ENCODE peak calls at places on chromosomes 6 and 20, in six cellular contexts. T is nephron progenitor cell, Q is GM20000, X is fibroblast of pulmonary artery, S is A549, E is MCF 10A. L is an unnamed sample.

GRCh38 chr6:14382381-14383236 is 265.0 kb downstream of the CD83 start:
- DNase-seq in E (no peak), T (no peak), Q (no peak), S (no peak), X (no peak), L (no peak)

GRCh38 chr6:114162691-114163090 is 180.1 kb downstream of the HS3ST5 start:
- DNase-seq in T (no peak), X (no peak), Q (no peak), E (no peak), S (no peak), L (no peak)

GRCh38 chr20:2358006-2358405 is 22.7 kb upstream of the TGM6 start:
- DNase-seq in X (no peak), E (no peak), T (no peak), S (no peak), Q (no peak), L (no peak)

GRCh38 chr6:169589293-169589692 is 112.5 kb downstream of the WDR27 start:
- DNase-seq in X (peak), E (no peak), T (no peak), S (no peak), Q (no peak), L (no peak)

GRCh38 chr20:49579874-49580817 is 12.2 kb upstream of the PTGIS start:
- DNase-seq in T (no peak), S (no peak), E (no peak), X (peak), Q (no peak), L (no peak)

GRCh38 chr6:34546551-34547321 is 9.4 kb downstream of the SPDEF start:
- DNase-seq in T (no peak), S (peak), Q (no peak), E (peak), X (peak), L (no peak)

GRCh38 chr6:131678401-131678800 is 22.8 kb downstream of the OR2A4 start:
- DNase-seq in X (no peak), S (no peak), E (no peak), Q (no peak), T (no peak), L (no peak)

GRCh38 chr6:157443066-157443800 is 62.2 kb downstream of the ZDHHC14 start:
- DNase-seq in T (no peak), X (peak), Q (peak), E (peak), S (no peak), L (no peak)

GRCh38 chr6:168163096-168163731 is 84.2 kb upstream of the FRMD1 start:
- DNase-seq in S (no peak), Q (no peak), T (no peak), E (no peak), X (no peak), L (no peak)

GRCh38 chr6:64505312-64505711 is 869.7 kb downstream of the PHF3 start:
- DNase-seq in E (peak), T (peak), S (no peak), X (peak), Q (peak), L (peak)

GRCh38 chr6:84361372-84362179 is 134.1 kb upstream of the CEP162 start:
- DNase-seq in E (no peak), T (no peak), S (no peak), X (peak), Q (no peak), L (no peak)

GRCh38 chr20:25281541-25281991 is 33.7 kb downstream of the PYGB start:
- DNase-seq in E (no peak), X (no peak), S (no peak), Q (peak), T (no peak), L (no peak)

GRCh38 chr6:155492061-155492735 is 36.6 kb upstream of the NOX3 start:
- DNase-seq in S (no peak), Q (no peak), T (no peak), E (no peak), X (no peak), L (no peak)
- TF ChIP-seq CTCF in S (no peak), Q (no peak), T (no peak), E (no peak), X (no peak), L (no peak)

GRCh38 chr20:20593447-20594170 is 118.8 kb downstream of the RALGAPA2 start:
- DNase-seq in Q (peak), T (peak), S (peak), X (peak), E (peak), L (peak)
- TF ChIP-seq CTCF in Q (peak), T (peak), S (peak), X (peak), E (peak), L (peak)

GRCh38 chr6:43355862-43356590 is 13.4 kb downstream of the ZNF318 start:
- DNase-seq in E (no peak), Q (peak), X (peak), T (no peak), S (peak), L (no peak)
- TF ChIP-seq CTCF in E (no peak), Q (peak), X (peak), T (no peak), S (peak), L (no peak)

DNA sequence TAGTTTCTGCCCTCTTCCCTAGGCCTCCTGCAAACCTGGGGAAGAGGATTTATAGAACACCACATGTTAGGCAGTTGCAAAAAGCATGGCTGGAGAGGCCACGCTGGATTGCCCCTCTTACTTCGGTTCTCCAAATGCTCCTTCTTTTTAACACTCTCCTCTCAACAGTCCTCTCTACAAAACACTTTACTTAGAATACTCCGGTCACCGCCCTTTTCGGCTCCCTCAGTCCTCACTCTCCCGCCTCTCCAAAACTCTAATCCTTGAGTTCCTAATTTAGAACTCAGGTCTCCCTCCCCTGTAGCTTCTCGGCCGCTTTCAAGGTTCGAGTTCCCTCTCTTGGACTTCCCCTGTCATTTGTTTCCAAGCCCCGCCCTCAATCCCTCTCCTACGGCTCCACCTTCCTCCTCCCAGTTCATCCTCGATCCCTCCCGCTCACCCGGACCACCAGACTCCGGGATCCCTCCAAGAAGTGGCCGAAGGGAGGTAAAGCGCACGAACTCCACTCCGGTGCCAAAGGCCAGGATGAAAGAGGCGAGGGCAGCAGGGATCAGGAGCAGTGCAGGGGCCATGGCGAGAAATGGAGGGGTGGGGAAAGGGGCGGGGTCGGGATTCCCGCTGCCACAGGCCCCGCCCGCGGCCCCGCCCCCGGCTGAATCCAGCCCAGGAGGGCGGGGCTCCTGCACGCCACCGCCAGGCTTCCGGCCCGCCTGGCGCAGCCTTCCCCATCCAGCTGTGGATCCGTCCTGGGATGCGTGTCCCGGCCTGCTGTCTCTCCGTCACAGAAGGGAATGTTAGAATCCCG is at the start of gene NRM:
- DNase-seq in Q (peak), S (peak), X (peak), T (peak), E (peak), L (peak)
- TF ChIP-seq CTCF in Q (no peak), S (no peak), X (no peak), T (no peak), E (no peak), L (no peak)

GRCh38 chr6:19836799-19837510 is at the start of gene ID4:
- DNase-seq in S (peak), Q (no peak), T (peak), E (no peak), X (peak), L (peak)
- TF ChIP-seq CTCF in S (no peak), Q (no peak), T (no peak), E (no peak), X (no peak), L (no peak)

DNA sequence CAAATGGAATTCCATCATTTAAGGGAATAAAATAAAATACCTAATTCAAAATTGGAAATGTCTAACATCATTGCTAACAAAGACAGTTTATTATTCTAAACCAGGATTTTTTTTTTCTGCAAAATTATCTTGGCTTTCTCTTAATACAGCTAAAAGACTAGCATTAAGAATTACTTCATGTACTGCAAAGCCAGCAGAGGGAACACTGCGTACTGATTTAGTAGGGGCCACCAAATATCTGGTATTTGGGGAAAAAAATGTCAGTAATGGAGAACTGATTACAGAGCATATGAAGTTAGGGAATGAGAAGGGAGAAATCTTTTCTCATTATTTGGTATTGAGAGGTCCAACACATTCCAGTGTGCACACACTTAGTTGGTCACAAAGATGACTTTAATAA is 3.2 kb upstream of the SOX4 start:
- DNase-seq in X (peak), T (no peak), Q (no peak), E (no peak), S (no peak), L (no peak)
- TF ChIP-seq CTCF in X (peak), T (no peak), Q (no peak), E (no peak), S (no peak), L (no peak)

GRCh38 chr6:25889877-25890853 is 16.1 kb upstream of the SLC17A3 start:
- DNase-seq in T (peak), E (peak), Q (no peak), X (peak), S (no peak), L (peak)
- TF ChIP-seq CTCF in T (peak), E (peak), Q (peak), X (peak), S (peak), L (peak)

DNA sequence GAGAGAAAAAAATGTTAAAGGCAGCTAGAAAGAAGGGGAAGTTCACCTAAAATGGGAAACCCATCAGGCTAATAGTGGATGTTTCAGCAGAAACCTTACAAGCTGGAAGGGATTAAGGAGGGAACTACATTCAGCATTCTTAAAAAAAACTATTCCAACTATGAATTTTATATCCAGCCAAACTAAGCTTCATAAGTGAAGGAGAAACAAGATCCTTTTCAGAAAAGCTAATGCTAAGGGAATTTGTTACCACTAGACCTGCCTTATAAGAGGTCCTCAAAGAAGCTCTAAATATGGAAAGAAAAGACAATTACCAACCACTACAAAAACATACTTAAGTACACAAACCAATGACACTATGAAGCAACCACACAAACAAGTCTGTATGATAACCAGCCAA is 59.2 kb upstream of the SLC35F1 start:
- DNase-seq in X (no peak), S (no peak), E (no peak), Q (no peak), T (no peak), L (no peak)
- TF ChIP-seq CTCF in X (no peak), S (no peak), E (no peak), Q (no peak), T (no peak), L (no peak)

GRCh38 chr6:151056230-151056907 is 183.4 kb upstream of the AKAP12 start:
- DNase-seq in Q (no peak), S (no peak), T (no peak), X (no peak), E (no peak), L (no peak)
- TF ChIP-seq CTCF in Q (no peak), S (no peak), T (no peak), X (no peak), E (no peak), L (no peak)

GRCh38 chr6:2760882-2761842 is 4.0 kb upstream of the WRNIP1 start:
- DNase-seq in Q (no peak), S (no peak), T (no peak), X (no peak), E (peak), L (no peak)
- TF ChIP-seq CTCF in Q (peak), S (no peak), T (peak), X (peak), E (peak), L (peak)

L was measured in endothelial cell.